ENCODE peak calls at places on chromosomes 13 and 19, in six cellular contexts. C is breast epithelium, I is lower leg skin, Q is tibial nerve, J is ovary, V is stomach. L is an unnamed sample.

GRCh38 chr19:20863176-20863575 is 59.9 kb upstream of the ZNF85 start:
- DNase-seq in I (no peak), C (no peak), Q (no peak), J (peak; percentile 15), V (no peak), L (no peak)

GRCh38 chr19:31317098-31317497 is 32.1 kb downstream of the TSHZ3 start:
- DNase-seq in Q (no peak), I (no peak), V (no peak), J (no peak), C (no peak), L (no peak)

GRCh38 chr19:42512743-42513304 is 15.5 kb downstream of the CEACAM1 start:
- DNase-seq in J (no peak), V (no peak), Q (no peak), C (no peak), I (no peak), L (no peak)

GRCh38 chr19:36257512-36257876 is 42.6 kb downstream of the ZNF146 start:
- DNase-seq in I (no peak), V (no peak), C (no peak), Q (no peak), J (no peak), L (peak; percentile 58)

GRCh38 chr13:30880756-30881155 is 25.3 kb upstream of the MEDAG start:
- DNase-seq in C (no peak), V (no peak), I (peak; percentile 63), J (no peak), Q (no peak), L (no peak)

GRCh38 chr13:72849571-72849970 is 67.6 kb downstream of the PIBF1 start:
- DNase-seq in J (no peak), C (no peak), Q (no peak), V (no peak), I (no peak), L (no peak)

GRCh38 chr19:18424122-18424889 is 5.1 kb downstream of the SSBP4 start:
- DNase-seq in Q (no peak), I (no peak), J (no peak), V (no peak), C (no peak), L (no peak)

GRCh38 chr13:30679483-30680330 is 55.6 kb upstream of the ALOX5AP start:
- DNase-seq in I (no peak), V (no peak), C (no peak), J (no peak), Q (no peak), L (no peak)

GRCh38 chr13:26111797-26112196 is 60.0 kb upstream of the SHISA2 start:
- DNase-seq in C (no peak), V (no peak), Q (no peak), J (no peak), I (no peak), L (no peak)

GRCh38 chr19:33306853-33307792 is 4.8 kb upstream of the CEBPA start:
- DNase-seq in I (no peak), J (no peak), C (no peak), Q (no peak), V (peak; percentile 81), L (peak; percentile 69)

GRCh38 chr13:29310806-29311205 is 284.7 kb downstream of the SLC7A1 start:
- DNase-seq in C (no peak), V (no peak), Q (no peak), I (no peak), J (no peak), L (no peak)

GRCh38 chr19:55486971-55487883 is 1.0 kb upstream of the SSC5D start:
- DNase-seq in J (peak; percentile 92), I (no peak), Q (peak; percentile 57), V (no peak), C (peak; percentile 68), L (peak; percentile 69)

GRCh38 chr13:42985312-42986175 is 6.5 kb downstream of the EPSTI1 start:
- DNase-seq in C (no peak), Q (no peak), V (peak; percentile 46), J (peak; percentile 18), I (peak; percentile 25), L (no peak)

GRCh38 chr19:45782820-45783785 is 813 bp upstream of the DMPK start:
- DNase-seq in V (no peak), C (peak; percentile 75), I (no peak), Q (no peak), J (peak; percentile 79), L (no peak)

GRCh38 chr19:54482889-54483288 is 9.8 kb upstream of the CDC42EP5 start:
- DNase-seq in C (no peak), I (no peak), J (no peak), Q (no peak), V (no peak), L (no peak)

GRCh38 chr19:41872775-41873647 is 4.1 kb upstream of the CD79A start:
- DNase-seq in Q (no peak), I (no peak), V (peak; percentile 88), J (no peak), C (peak; percentile 69), L (peak; percentile 75)

GRCh38 chr13:43072394-43072793 is 49.0 kb downstream of the DNAJC15 start:
- DNase-seq in V (no peak), J (peak; percentile 47), Q (peak; percentile 46), I (no peak), C (no peak), L (peak; percentile 35)

GRCh38 chr19:22623841-22624221 is 10.3 kb upstream of the ZNF492 start:
- DNase-seq in I (no peak), Q (no peak), J (no peak), V (no peak), C (no peak), L (peak; percentile 19)

GRCh38 chr19:3046621-3047306 is 15.5 kb downstream of the TLE5 start:
- DNase-seq in C (no peak), J (peak; percentile 87), I (no peak), Q (no peak), V (no peak), L (peak; percentile 53)

GRCh38 chr19:50933640-50934039 is 19.2 kb downstream of the KLK5 start:
- DNase-seq in J (no peak), I (peak; percentile 35), V (no peak), C (no peak), Q (no peak), L (no peak)

GRCh38 chr19:47363758-47364529 is 14.8 kb downstream of the DHX34 start:
- DNase-seq in V (no peak), Q (no peak), J (no peak), C (no peak), I (no peak), L (no peak)

GRCh38 chr19:4295972-4296771 is 6.0 kb downstream of the TMIGD2 start:
- DNase-seq in J (no peak), C (no peak), Q (no peak), V (peak; percentile 38), I (no peak), L (no peak)

GRCh38 chr13:100508996-100509395 is 79.6 kb downstream of the GGACT start:
- DNase-seq in C (no peak), Q (no peak), V (no peak), J (no peak), I (no peak), L (no peak)
- TF ChIP-seq POLR2A in C (no peak), Q (no peak), V (no peak), J (no peak), I (no peak), L (no peak)

GRCh38 chr19:48873476-48874308 is 1.5 kb downstream of the PPP1R15A start:
- DNase-seq in Q (no peak), I (no peak), C (no peak), J (peak; percentile 36), V (no peak), L (no peak)

GRCh38 chr19:48870048-48870447 is 1.6 kb upstream of the PLEKHA4 start:
- DNase-seq in C (no peak), J (no peak), I (no peak), Q (no peak), V (no peak), L (no peak)

GRCh38 chr19:48874309-48875135 is 2.3 kb downstream of the PPP1R15A start:
- DNase-seq in C (no peak), I (no peak), J (peak; percentile 60), V (peak; percentile 61), Q (no peak), L (peak; percentile 44)

GRCh38 chr19:48872182-48872883 is at the start of gene PPP1R15A:
- DNase-seq in J (peak; percentile 99), I (peak; percentile 99), Q (peak; percentile 98), C (peak; percentile 99), V (peak; percentile 99), L (peak; percentile 98)

GRCh38 chr19:48872884-48873475 is 759 bp downstream of the PPP1R15A start:
- DNase-seq in I (peak; percentile 96), Q (peak; percentile 89), C (peak; percentile 91), J (peak; percentile 94), V (peak; percentile 90), L (peak; percentile 89)
- TF ChIP-seq POLR2A in I (peak; percentile 42), Q (peak; percentile 48), C (no peak), J (peak; percentile 28), V (no peak), L (no peak)

DNA sequence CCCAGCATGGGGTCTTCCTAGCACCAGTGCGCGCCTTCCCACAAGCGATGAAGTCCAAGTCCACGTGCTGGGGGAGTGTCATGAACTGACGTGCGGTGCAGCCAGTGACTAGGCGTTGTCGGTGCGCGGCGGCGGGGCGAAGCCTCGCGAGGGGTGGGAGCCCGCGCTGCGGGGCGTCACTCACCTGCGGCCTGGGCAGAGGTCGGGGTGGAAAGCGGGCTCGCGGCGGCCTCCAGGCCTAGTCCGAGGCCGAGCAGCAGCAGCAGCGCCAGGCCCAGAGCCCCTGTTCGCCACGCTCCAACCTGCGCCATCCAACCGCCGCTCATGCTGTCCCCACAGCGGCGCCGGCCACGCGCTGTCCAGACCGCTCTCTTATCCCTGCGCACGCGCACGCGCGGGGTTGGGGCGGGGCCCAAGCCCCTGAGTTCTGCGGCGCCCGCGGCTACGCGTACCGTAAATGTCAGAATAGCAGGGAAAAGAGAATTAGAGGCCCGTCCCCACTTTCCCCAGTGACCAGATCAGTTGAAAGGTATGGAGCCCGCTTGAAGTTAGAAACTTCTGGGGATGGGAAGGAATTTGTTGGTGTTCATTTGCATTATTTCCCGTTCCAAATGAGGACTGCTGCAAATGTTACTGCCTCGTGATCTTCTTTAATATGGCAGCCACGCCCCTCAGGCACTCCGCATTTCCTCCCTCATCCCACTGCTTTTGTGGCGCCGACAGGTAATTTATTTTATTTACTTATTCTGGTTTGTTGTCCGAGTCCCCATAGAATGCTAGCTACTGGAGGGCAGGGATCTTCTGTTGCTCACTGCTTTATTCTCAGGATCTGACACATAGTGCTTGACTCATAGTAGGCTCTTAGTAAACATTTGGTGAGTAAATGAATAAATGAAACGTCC is at the start of gene CD320:
- DNase-seq in J (peak; percentile 89), C (peak; percentile 79), Q (peak; percentile 81), I (peak; percentile 78), V (peak; percentile 93), L (peak; percentile 93)
- TF ChIP-seq POLR2A in J (peak; percentile 11), C (no peak), Q (no peak), I (no peak), V (no peak), L (no peak)

GRCh38 chr13:98972059-98972458 is 5.8 kb downstream of the DOCK9 start:
- DNase-seq in C (no peak), I (no peak), Q (no peak), V (no peak), J (no peak), L (no peak)

GRCh38 chr13:98975822-98976261 is 2.0 kb downstream of the DOCK9 start:
- DNase-seq in I (no peak), J (no peak), Q (no peak), C (no peak), V (no peak), L (no peak)

GRCh38 chr13:98974053-98974452 is 3.8 kb downstream of the DOCK9 start:
- DNase-seq in C (no peak), Q (no peak), I (no peak), J (no peak), V (no peak), L (no peak)

GRCh38 chr13:98970293-98970692 is 7.6 kb downstream of the DOCK9 start:
- DNase-seq in J (no peak), C (no peak), V (no peak), Q (no peak), I (no peak), L (peak; percentile 80)

GRCh38 chr13:98972627-98973026 is 5.2 kb downstream of the DOCK9 start:
- DNase-seq in V (no peak), I (no peak), Q (no peak), J (no peak), C (no peak), L (no peak)
- TF ChIP-seq POLR2A in V (no peak), I (no peak), Q (no peak), J (no peak), C (no peak), L (no peak)

L was measured in thyroid gland.